ENCODE peak calls at places on chromosomes 4 and X, in five cellular contexts. K is HCT116, F is SK-N-SH, Q is H1, L is K562. X is an unnamed sample.

GRCh38 chr4:15898902-15899301 is 39.6 kb downstream of the FGFBP1 start:
- DNase-seq in K (no peak), L (no peak), Q (no peak), F (no peak), X (no peak)

GRCh38 chr4:8700576-8700975 is 108.0 kb downstream of the CPZ start:
- DNase-seq in Q (peak; percentile 41), K (no peak), L (no peak), F (peak; percentile 23), X (no peak)

GRCh38 chr4:10032625-10033024 is 11.3 kb upstream of the SLC2A9 start:
- DNase-seq in F (no peak), L (no peak), K (peak; percentile 13), Q (no peak), X (no peak)

GRCh38 chr4:69075061-69075792 is 21.0 kb upstream of the UGT2B7 start:
- DNase-seq in F (no peak), K (no peak), Q (no peak), L (no peak), X (no peak)

GRCh38 chr4:78902313-78902712 is 36.9 kb downstream of the PAQR3 start:
- DNase-seq in F (no peak), L (no peak), K (no peak), Q (no peak), X (no peak)

GRCh38 chrX:65866146-65866545 is 173.7 kb downstream of the VSIG4 start:
- DNase-seq in L (no peak), Q (no peak), K (no peak), F (no peak), X (no peak)

GRCh38 chr4:77586953-77587383 is 18.7 kb upstream of the CXCL13 start:
- DNase-seq in Q (no peak), F (no peak), L (no peak), K (no peak), X (no peak)

GRCh38 chr4:166169111-166169510 is 296.1 kb downstream of the TLL1 start:
- DNase-seq in K (peak; percentile 7), F (no peak), L (no peak), Q (peak; percentile 48), X (peak; percentile 74)

GRCh38 chr4:173365359-173365996 is 5.3 kb upstream of the SAP30 start:
- DNase-seq in F (no peak), K (no peak), Q (no peak), L (no peak), X (peak; percentile 31)

GRCh38 chrX:43949669-43950068 is 23.5 kb downstream of the NDP start:
- DNase-seq in F (no peak), L (no peak), K (peak; percentile 28), Q (peak; percentile 56), X (peak; percentile 43)

GRCh38 chr4:181952478-181952877 is 290.7 kb upstream of the TENM3 start:
- DNase-seq in F (no peak), L (no peak), K (no peak), Q (no peak), X (no peak)

GRCh38 chrX:54074826-54075225 is 30.6 kb upstream of the PHF8 start:
- DNase-seq in K (no peak), F (no peak), Q (no peak), L (no peak), X (no peak)

GRCh38 chr4:181597766-181598165 is 645.4 kb upstream of the TENM3 start:
- DNase-seq in L (no peak), F (no peak), K (no peak), Q (no peak), X (no peak)

GRCh38 chr4:171880136-171880535 is 66.9 kb downstream of the GALNTL6 start:
- DNase-seq in F (no peak), Q (no peak), K (peak; percentile 33), L (no peak), X (no peak)

GRCh38 chr4:31516520-31516919 is 796.4 kb downstream of the PCDH7 start:
- DNase-seq in Q (no peak), L (no peak), F (no peak), K (no peak), X (no peak)

GRCh38 chrX:131827935-131828334 is 195.2 kb upstream of the STK26 start:
- DNase-seq in L (peak; percentile 22), F (peak; percentile 28), Q (no peak), K (no peak), X (peak; percentile 52)

GRCh38 chr4:144666539-144667175 is 20.7 kb downstream of the HHIP start:
- DNase-seq in L (no peak), F (no peak), Q (no peak), K (peak; percentile 6), X (no peak)

GRCh38 chr4:107197121-107197520 is 161.0 kb upstream of the DKK2 start:
- DNase-seq in Q (no peak), F (no peak), L (no peak), K (no peak), X (no peak)

GRCh38 chrX:103310592-103311400 is at the start of gene BEX2:
- DNase-seq in Q (peak; percentile 85), K (peak; percentile 40), F (peak; percentile 89), L (peak; percentile 75), X (peak; percentile 58)

GRCh38 chr4:186040316-186040715 is 28.6 kb upstream of the TLR3 start:
- DNase-seq in L (no peak), K (no peak), F (no peak), Q (no peak), X (peak; percentile 56)

GRCh38 chr4:5224340-5224739 is 173.1 kb downstream of the STK32B start:
- DNase-seq in Q (no peak), L (no peak), K (no peak), F (no peak), X (no peak)

GRCh38 chrX:291411-291901 is 10.3 kb downstream of the PLCXD1 start:
- DNase-seq in Q (no peak), F (no peak), K (no peak), L (no peak), X (no peak)

GRCh38 chrX:30220646-30221045 is 5.3 kb downstream of the MAGEB2 start:
- DNase-seq in L (peak; percentile 9), F (no peak), K (no peak), Q (no peak), X (no peak)

GRCh38 chr4:159564615-159565014 is 461.7 kb downstream of the RAPGEF2 start:
- DNase-seq in L (no peak), Q (no peak), K (no peak), F (no peak), X (no peak)

GRCh38 chr4:76703676-76704075 is 194.3 kb downstream of the SOWAHB start:
- DNase-seq in Q (no peak), F (no peak), K (peak; percentile 19), L (no peak), X (no peak)

GRCh38 chr4:65654976-65655375 is 15.3 kb downstream of the EPHA5 start:
- DNase-seq in L (no peak), Q (no peak), K (no peak), F (no peak), X (no peak)

GRCh38 chr4:89549907-89550306 is 242.3 kb upstream of the GPRIN3 start:
- DNase-seq in L (no peak), F (no peak), Q (no peak), K (no peak), X (no peak)

GRCh38 chr4:21366312-21366711 is 582.3 kb downstream of the KCNIP4 start:
- DNase-seq in K (no peak), Q (no peak), F (no peak), L (no peak), X (no peak)
- TF ChIP-seq JUND in K (no peak), Q (no peak), F (no peak), L (no peak), X (no peak)

DNA sequence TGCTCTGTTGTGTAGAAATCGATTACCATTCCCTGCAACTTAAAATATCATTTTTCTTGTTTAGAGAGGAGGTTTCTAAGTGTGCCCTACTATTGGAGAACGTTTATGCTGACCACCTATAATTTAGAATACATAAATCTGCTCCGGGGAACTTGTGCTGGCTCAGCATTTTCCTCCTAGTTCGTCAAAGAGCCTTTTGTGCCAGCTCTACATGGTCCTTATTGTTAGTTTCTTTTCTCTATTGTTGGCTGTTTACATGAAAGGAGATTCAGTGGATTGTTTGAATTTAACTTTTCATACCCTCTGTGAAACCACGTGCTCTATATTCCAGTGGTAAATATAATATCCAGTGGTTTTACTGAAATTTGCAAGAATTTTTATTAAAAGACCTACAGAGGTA is 53.4 kb upstream of the ATP8A1 start:
- DNase-seq in F (no peak), K (no peak), Q (no peak), L (no peak), X (no peak)
- TF ChIP-seq JUND in F (no peak), K (no peak), Q (no peak), L (no peak), X (no peak)

GRCh38 chr4:26181616-26182015 is 139.2 kb upstream of the RBPJ start:
- DNase-seq in K (no peak), L (no peak), F (no peak), Q (no peak), X (no peak)

GRCh38 chr4:26178874-26179273 is 141.9 kb upstream of the RBPJ start:
- DNase-seq in Q (no peak), F (no peak), K (no peak), L (no peak), X (no peak)

GRCh38 chr4:26185436-26185835 is 135.4 kb upstream of the RBPJ start:
- DNase-seq in L (no peak), K (no peak), Q (no peak), F (no peak), X (no peak)

GRCh38 chr4:26179316-26179760 is 141.5 kb upstream of the RBPJ start:
- DNase-seq in Q (no peak), L (no peak), F (no peak), K (no peak), X (no peak)

GRCh38 chr4:26183017-26183416 is 137.8 kb upstream of the RBPJ start:
- DNase-seq in Q (no peak), L (no peak), F (no peak), K (no peak), X (no peak)
- TF ChIP-seq JUND in Q (no peak), L (no peak), F (no peak), K (no peak), X (no peak)

GRCh38 chr4:1509366-1509765 is 103.1 kb upstream of the NKX1-1 start:
- DNase-seq in L (no peak), F (no peak), Q (no peak), K (no peak), X (no peak)

GRCh38 chr4:1505511-1506451 is 99.5 kb upstream of the NKX1-1 start:
- DNase-seq in F (peak; percentile 25), K (no peak), L (no peak), Q (peak; percentile 46), X (no peak)

GRCh38 chr4:1504786-1505500 is 98.7 kb upstream of the NKX1-1 start:
- DNase-seq in Q (no peak), K (no peak), F (peak; percentile 17), L (no peak), X (peak; percentile 42)

GRCh38 chr4:1508161-1509160 is 102.2 kb upstream of the NKX1-1 start:
- DNase-seq in F (peak; percentile 19), Q (no peak), K (no peak), L (no peak), X (no peak)

DNA sequence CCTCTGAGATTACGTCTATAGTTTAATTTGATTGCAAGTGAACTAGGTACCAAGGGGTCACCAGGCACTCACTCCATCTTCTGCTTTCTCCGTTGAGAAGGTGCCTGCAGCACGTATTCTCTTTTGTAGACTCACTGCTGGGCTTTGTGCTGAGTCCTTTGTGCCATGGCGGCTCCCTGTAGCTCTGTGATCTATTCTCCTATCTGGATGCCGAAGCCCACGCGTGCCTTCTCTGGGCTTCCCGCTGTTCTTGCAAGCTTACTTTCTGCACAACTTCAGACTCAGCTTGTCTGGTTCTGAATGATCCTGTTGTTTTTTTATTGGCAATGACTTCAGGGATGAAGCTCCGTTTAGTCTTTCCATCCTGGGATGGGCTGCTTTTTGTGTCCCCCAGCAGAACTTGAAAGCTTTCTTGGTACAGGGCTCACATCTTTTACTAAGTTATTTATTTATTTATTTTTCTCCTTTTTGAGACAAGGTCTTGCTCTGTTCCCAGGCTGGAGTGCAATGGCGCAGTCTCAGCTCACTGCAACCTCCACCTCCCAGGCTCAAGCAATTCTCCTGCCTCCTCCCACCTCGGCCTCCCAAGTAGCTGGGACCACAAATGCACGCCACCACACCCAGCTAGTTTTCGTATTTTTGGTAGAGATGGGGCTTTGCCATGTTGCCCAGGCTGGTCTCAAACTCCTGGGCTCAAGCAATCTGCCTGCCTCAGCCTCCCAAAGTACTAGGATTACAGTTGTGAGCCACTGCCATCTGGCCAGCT is 100.9 kb upstream of the NKX1-1 start:
- DNase-seq in Q (no peak), K (no peak), L (no peak), F (peak; percentile 4), X (no peak)
- TF ChIP-seq JUND in Q (no peak), K (no peak), L (no peak), F (no peak), X (no peak)